ENCODE peak calls at places on chromosomes 3 and 15, in six cellular contexts. H is left lung, G is T47D, E is glutamatergic neuron, I is EL, T is ELF-1. Y is an unnamed sample.

GRCh38 chr3:10547841-10548783 is 42.7 kb upstream of the ATP2B2 start:
- DNase-seq in G (no peak), T (no peak), I (no peak), H (no peak), E (no peak), Y (no peak)

GRCh38 chr3:51975857-51976549 is 1.1 kb downstream of the ABHD14A start:
- DNase-seq in E (peak), T (peak), H (peak), I (peak), G (no peak), Y (peak)

GRCh38 chr15:74364936-74365618 is 2.4 kb downstream of the CYP11A1 start:
- DNase-seq in E (no peak), I (peak), G (no peak), H (no peak), T (peak), Y (no peak)

GRCh38 chr15:52294881-52295420 is 653 bp downstream of the MYO5C start:
- DNase-seq in H (no peak), T (no peak), E (no peak), I (no peak), G (peak), Y (no peak)

GRCh38 chr3:176430244-176430893 is 766.9 kb downstream of the TBL1XR1 start:
- DNase-seq in E (no peak), H (no peak), T (no peak), G (peak), I (peak), Y (no peak)

GRCh38 chr15:98853161-98853560 is 154.4 kb downstream of the PGPEP1L start:
- DNase-seq in G (peak), I (peak), T (peak), E (peak), H (peak), Y (peak)

GRCh38 chr3:120435621-120436020 is 15.2 kb downstream of the FSTL1 start:
- DNase-seq in E (no peak), T (no peak), I (peak), G (peak), H (no peak), Y (no peak)

GRCh38 chr3:165805834-165806561 is 31.2 kb downstream of the BCHE start:
- DNase-seq in H (no peak), I (no peak), E (no peak), G (peak), T (no peak), Y (no peak)

GRCh38 chr3:135690664-135691063 is 274.9 kb upstream of the PPP2R3A start:
- DNase-seq in E (no peak), T (no peak), I (no peak), H (no peak), G (no peak), Y (no peak)

GRCh38 chr3:165056510-165056909 is 21.8 kb downstream of the SI start:
- DNase-seq in I (no peak), G (no peak), H (no peak), T (no peak), E (no peak), Y (no peak)

Y was measured in aorta.